ENCODE peak calls at places on chromosomes 5 and 9, in six cellular contexts. R, F, T, U, O and A are unnamed samples. For H3K4me1, the result is how much of the 10 kb centered on the place peaks cover.

GRCh38 chr9:127980706-127981558 is at the start of gene EEIG1:
- DNase-seq in O (peak), R (peak), U (peak), F (peak), T (peak), A (peak)

GRCh38 chr9:18208166-18209059 is 265.5 kb upstream of the ADAMTSL1 start:
- DNase-seq in R (peak), F (peak), U (no peak), T (peak), O (peak), A (peak)

GRCh38 chr9:134553061-134553891 is 88.3 kb upstream of the COL5A1 start:
- DNase-seq in U (peak), T (no peak), R (no peak), O (no peak), F (no peak), A (no peak)

GRCh38 chr5:142726188-142726731 is 40.4 kb upstream of the FGF1 start:
- DNase-seq in T (no peak), F (peak), O (peak), R (no peak), U (no peak), A (no peak)

GRCh38 chr5:123722451-123722850 is 210.5 kb downstream of the CSNK1G3 start:
- DNase-seq in T (no peak), R (no peak), O (peak), U (no peak), F (no peak), A (no peak)

GRCh38 chr9:126647585-126648110 is 33.9 kb downstream of the LMX1B start:
- DNase-seq in T (no peak), O (no peak), R (no peak), U (no peak), F (no peak), A (no peak)

GRCh38 chr9:16871358-16872151 is 1.1 kb upstream of the BNC2 start:
- DNase-seq in T (peak), R (peak), F (peak), U (peak), O (peak), A (peak)

GRCh38 chr9:517993-518392 is 303.3 kb downstream of the DOCK8 start:
- DNase-seq in U (no peak), O (no peak), T (peak), F (no peak), R (no peak), A (no peak)

GRCh38 chr9:81499021-81499454 is 190.3 kb downstream of the TLE1 start:
- DNase-seq in F (peak), R (no peak), U (no peak), O (peak), T (peak), A (no peak)

GRCh38 chr9:110742741-110743371 is 74.3 kb downstream of the MUSK start:
- DNase-seq in F (peak), R (peak), O (peak), T (no peak), U (no peak), A (peak)

GRCh38 chr9:114448706-114449105 is 56.6 kb downstream of the WHRN start:
- DNase-seq in F (peak), T (peak), U (no peak), R (no peak), O (peak), A (no peak)

GRCh38 chr5:96195053-96195452 is 233.4 kb upstream of the ELL2 start:
- DNase-seq in F (peak), R (no peak), U (no peak), T (no peak), O (peak), A (no peak)

GRCh38 chr5:6773342-6774035 is 60.3 kb downstream of the TENT4A start:
- DNase-seq in O (no peak), U (no peak), F (no peak), R (no peak), T (peak), A (no peak)

GRCh38 chr5:121630402-121630801 is 221.3 kb upstream of the FTMT start:
- DNase-seq in O (peak), U (no peak), R (no peak), F (peak), T (peak), A (peak)

GRCh38 chr5:72301557-72301956 is 18.5 kb downstream of the MRPS27 start:
- DNase-seq in O (no peak), U (no peak), F (no peak), R (no peak), T (no peak), A (no peak)

GRCh38 chr5:124064956-124065355 is 553.0 kb downstream of the CSNK1G3 start:
- DNase-seq in U (no peak), R (no peak), T (peak), F (peak), O (no peak), A (no peak)

GRCh38 chr9:126611188-126611587 is 2.5 kb upstream of the LMX1B start:
- DNase-seq in T (no peak), U (no peak), F (no peak), O (no peak), R (no peak), A (no peak)

GRCh38 chr5:139651863-139652787 is 4.0 kb downstream of the CXXC5 start:
- DNase-seq in R (peak), F (peak), O (peak), T (peak), U (peak), A (peak)

GRCh38 chr5:773517-774264 is 10.8 kb downstream of the ZDHHC11B start:
- DNase-seq in O (no peak), U (peak), T (no peak), R (no peak), F (no peak), A (peak)

GRCh38 chr5:174222891-174223290 is 177.4 kb downstream of the NSG2 start:
- DNase-seq in U (no peak), R (no peak), O (no peak), F (no peak), T (no peak), A (peak)

GRCh38 chr5:174218162-174218561 is 172.7 kb downstream of the NSG2 start:
- DNase-seq in F (no peak), R (no peak), O (no peak), U (no peak), T (no peak), A (no peak)

GRCh38 chr5:174221454-174221853 is 175.9 kb downstream of the NSG2 start:
- DNase-seq in T (no peak), U (no peak), R (no peak), F (no peak), O (no peak), A (no peak)

GRCh38 chr5:174223355-174223754 is 177.8 kb downstream of the NSG2 start:
- DNase-seq in T (no peak), U (no peak), R (no peak), O (no peak), F (no peak), A (no peak)

DNA sequence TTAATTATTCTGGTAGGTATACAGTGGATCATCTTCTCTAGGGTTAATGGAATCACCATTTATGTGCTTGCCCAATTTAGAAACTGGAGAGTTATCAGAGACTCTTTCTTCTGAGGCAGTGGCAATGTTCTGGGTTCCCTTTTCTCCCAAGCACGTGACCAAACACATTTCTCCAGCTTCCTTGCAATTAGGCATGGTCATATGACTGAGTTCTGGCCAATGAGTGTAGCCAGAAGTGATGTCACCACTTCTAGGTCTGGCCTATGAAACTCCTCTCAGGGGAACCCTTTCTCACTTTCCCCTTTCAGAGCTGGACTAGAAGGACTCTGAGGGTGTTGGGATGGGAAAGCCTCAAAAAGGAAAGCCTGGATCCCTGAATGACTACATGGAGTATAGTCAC is 172.0 kb downstream of the NSG2 start:
- DNase-seq in F (no peak), U (no peak), R (no peak), T (no peak), O (no peak), A (no peak)
- H3K27ac ChIP-seq in F (no peak), U (no peak), R (no peak), T (no peak), O (no peak), A (no peak)

DNA sequence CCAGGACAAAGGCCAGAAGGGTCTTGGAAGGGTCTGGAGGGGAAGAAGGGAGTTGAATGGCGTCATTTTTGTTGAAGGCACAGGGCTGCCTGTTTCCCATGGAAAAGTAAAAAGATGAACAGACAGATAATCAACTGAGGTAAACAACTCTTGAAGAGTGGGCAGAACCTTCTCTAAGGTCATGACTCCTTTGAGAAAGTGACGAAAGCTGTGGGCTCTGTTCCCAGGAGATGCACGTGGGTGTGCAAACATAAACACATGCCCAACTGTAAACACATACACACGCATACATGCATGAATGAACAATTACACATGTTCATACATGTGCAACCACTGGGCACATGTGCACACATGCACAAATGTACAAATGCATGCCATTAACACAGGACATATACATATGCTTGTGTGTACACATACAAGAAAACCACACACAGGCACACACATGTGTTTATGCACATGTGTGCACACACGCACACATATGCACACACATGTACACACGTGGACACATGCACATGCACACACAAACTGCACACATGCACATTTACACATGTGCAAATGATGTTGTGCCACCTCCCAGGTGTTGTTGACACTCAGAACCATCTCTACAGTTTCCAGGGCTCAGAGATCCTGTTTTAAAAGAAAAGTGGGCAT is 143.3 kb downstream of the GADD45G start:
- DNase-seq in F (no peak), O (peak), T (no peak), R (no peak), U (no peak), A (no peak)
- H3K4me1 ChIP-seq in F (under half), O (under half), T (under half), R (under half), U (under half), A (under half)

GRCh38 chr5:132076202-132076830 is 2.7 kb downstream of the CSF2 start:
- DNase-seq in O (no peak), F (no peak), T (no peak), R (no peak), U (peak), A (no peak)

GRCh38 chr5:132074772-132075718 is 1.5 kb downstream of the CSF2 start:
- DNase-seq in U (peak), R (no peak), F (no peak), T (no peak), O (no peak), A (peak)

GRCh38 chr5:132074091-132074771 is 642 bp downstream of the CSF2 start:
- DNase-seq in T (peak), R (no peak), U (peak), F (no peak), O (no peak), A (no peak)

GRCh38 chr5:132076983-132077382 is 3.4 kb downstream of the CSF2 start:
- DNase-seq in U (peak), T (no peak), R (no peak), O (no peak), F (no peak), A (no peak)

DNA sequence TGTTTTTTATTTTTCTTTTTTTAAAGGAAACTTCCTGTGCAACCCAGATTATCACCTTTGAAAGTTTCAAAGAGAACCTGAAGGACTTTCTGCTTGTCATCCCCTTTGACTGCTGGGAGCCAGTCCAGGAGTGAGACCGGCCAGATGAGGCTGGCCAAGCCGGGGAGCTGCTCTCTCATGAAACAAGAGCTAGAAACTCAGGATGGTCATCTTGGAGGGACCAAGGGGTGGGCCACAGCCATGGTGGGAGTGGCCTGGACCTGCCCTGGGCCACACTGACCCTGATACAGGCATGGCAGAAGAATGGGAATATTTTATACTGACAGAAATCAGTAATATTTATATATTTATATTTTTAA is 2.1 kb downstream of the CSF2 start:
- DNase-seq in U (no peak), R (no peak), F (no peak), T (no peak), O (no peak), A (no peak)
- H3K27ac ChIP-seq in U (no peak), R (no peak), F (no peak), T (no peak), O (no peak), A (no peak)

GRCh38 chr9:33290994-33291397 is 680 bp downstream of the NFX1 start:
- DNase-seq in T (no peak), O (no peak), R (no peak), U (no peak), F (peak), A (no peak)

GRCh38 chr9:33290247-33290993 is at the start of gene NFX1:
- DNase-seq in U (peak), F (peak), R (peak), T (peak), O (peak), A (peak)

GRCh38 chr9:33294670-33295432 is 4.5 kb downstream of the NFX1 start:
- DNase-seq in O (no peak), U (no peak), R (no peak), T (no peak), F (no peak), A (no peak)

GRCh38 chr9:33295571-33295970 is 5.3 kb downstream of the NFX1 start:
- DNase-seq in R (no peak), F (no peak), O (no peak), U (no peak), T (no peak), A (no peak)

GRCh38 chr9:33293782-33294181 is 3.5 kb downstream of the NFX1 start:
- DNase-seq in O (no peak), F (no peak), R (no peak), U (no peak), T (no peak), A (no peak)
- H3K4me1 ChIP-seq in O (under half), F (under half), R (under half), U (under half), T (under half), A (under half)

GRCh38 chr9:113397077-113397696 is 3.9 kb downstream of the ALAD start:
- DNase-seq in T (no peak), O (no peak), U (no peak), F (no peak), R (no peak), A (no peak)
- H3K27ac ChIP-seq in T (no peak), O (no peak), U (no peak), F (no peak), R (no peak), A (no peak)